ENCODE peak calls at places on chromosomes 6 and 20, in six cellular contexts. S is tibial artery, K is ascending aorta, L is heart left ventricle, T is fibroblast of lung, R is colonic mucosa. F is an unnamed sample.

GRCh38 chr6:170062209-170062903 is 228.5 kb downstream of the DLL1 start:
- DNase-seq in S (peak), K (no peak), L (no peak), T (no peak), R (no peak), F (no peak)

GRCh38 chr20:9147553-9148024 is 78.7 kb downstream of the PLCB4 start:
- DNase-seq in S (no peak), K (no peak), L (no peak), T (peak), R (no peak), F (no peak)

GRCh38 chr20:57918546-57918945 is 208.7 kb upstream of the PMEPA1 start:
- DNase-seq in S (no peak), K (no peak), L (no peak), T (no peak), R (no peak), F (no peak)

GRCh38 chr20:61092199-61092598 is 159.9 kb upstream of the CDH4 start:
- DNase-seq in S (no peak), K (no peak), L (no peak), T (no peak), R (no peak), F (no peak)

GRCh38 chr6:112244428-112244827 is 9.9 kb downstream of the LAMA4 start:
- DNase-seq in S (no peak), K (no peak), L (no peak), T (no peak), R (no peak), F (no peak)

GRCh38 chr6:549901-550300 is 107.0 kb downstream of the HUS1B start:
- DNase-seq in S (no peak), K (no peak), L (no peak), T (no peak), R (no peak), F (no peak)

GRCh38 chr6:169997930-169998218 is 246.5 kb downstream of the ERMARD start:
- DNase-seq in S (no peak), K (no peak), L (no peak), T (no peak), R (no peak), F (no peak)

GRCh38 chr20:61345656-61346055 is 93.6 kb downstream of the CDH4 start:
- DNase-seq in S (no peak), K (no peak), L (no peak), T (no peak), R (no peak), F (no peak)

GRCh38 chr6:105346052-105346451 is 56.8 kb downstream of the PREP start:
- DNase-seq in S (no peak), K (no peak), L (no peak), T (peak), R (no peak), F (no peak)

GRCh38 chr20:36314734-36315544 is 8.8 kb downstream of the DLGAP4 start:
- DNase-seq in S (no peak), K (peak), L (no peak), T (no peak), R (no peak), F (no peak)

GRCh38 chr6:155152211-155153076 is 111.4 kb upstream of the CLDN20 start:
- DNase-seq in S (no peak), K (no peak), L (no peak), T (no peak), R (no peak), F (no peak)

GRCh38 chr20:53903652-53903987 is 166.8 kb downstream of the BCAS1 start:
- DNase-seq in S (no peak), K (no peak), L (no peak), T (no peak), R (no peak), F (no peak)

GRCh38 chr6:158624684-158625682 is 19.6 kb downstream of the DYNLT1 start:
- DNase-seq in S (no peak), K (no peak), L (no peak), T (no peak), R (peak), F (no peak)

GRCh38 chr6:10595731-10596664 is 74.8 kb downstream of the GCNT2 start:
- DNase-seq in S (no peak), K (no peak), L (no peak), T (no peak), R (no peak), F (no peak)

GRCh38 chr6:53794073-53794719 is 609 bp upstream of the LRRC1 start:
- DNase-seq in S (peak), K (peak), L (peak), T (peak), R (peak), F (peak)

GRCh38 chr20:23237166-23237565 is 113.4 kb upstream of the NXT1 start:
- DNase-seq in S (no peak), K (no peak), L (no peak), T (no peak), R (no peak), F (no peak)

GRCh38 chr6:35294308-35294945 is 3.2 kb upstream of the DEF6 start:
- DNase-seq in S (no peak), K (no peak), L (peak), T (peak), R (no peak), F (no peak)

GRCh38 chr20:11712611-11713160 is 205.0 kb upstream of the BTBD3 start:
- DNase-seq in S (no peak), K (no peak), L (no peak), T (no peak), R (no peak), F (no peak)

GRCh38 chr20:63567382-63568169 is 6.5 kb downstream of the HELZ2 start:
- DNase-seq in S (no peak), K (peak), L (peak), T (no peak), R (no peak), F (no peak)

GRCh38 chr20:33791959-33792597 is 19.1 kb upstream of the CHMP4B start:
- DNase-seq in S (no peak), K (no peak), L (no peak), T (peak), R (peak), F (peak)

GRCh38 chr6:110364364-110364763 is 6.2 kb upstream of the METTL24 start:
- DNase-seq in S (no peak), K (no peak), L (no peak), T (no peak), R (no peak), F (no peak)

GRCh38 chr6:4941782-4942672 is 61.8 kb downstream of the RPP40 start:
- DNase-seq in S (no peak), K (no peak), L (peak), T (peak), R (no peak), F (peak)

GRCh38 chr6:159982726-159983506 is 14.0 kb downstream of the IGF2R start:
- DNase-seq in S (no peak), K (no peak), L (no peak), T (peak), R (no peak), F (no peak)

GRCh38 chr6:121896363-121896762 is 460.9 kb downstream of the GJA1 start:
- DNase-seq in S (no peak), K (no peak), L (no peak), T (no peak), R (no peak), F (no peak)

GRCh38 chr6:35691027-35691824 is 2.5 kb upstream of the FKBP5 start:
- DNase-seq in S (peak), K (peak), L (peak), T (peak), R (peak), F (peak)

GRCh38 chr6:132365319-132365907 is 35.9 kb downstream of the MOXD1 start:
- DNase-seq in S (no peak), K (no peak), L (no peak), T (no peak), R (no peak), F (no peak)

GRCh38 chr6:33880104-33880678 is 76.4 kb upstream of the MLN start:
- DNase-seq in S (no peak), K (no peak), L (no peak), T (no peak), R (no peak), F (no peak)
- H3K4me3 ChIP-seq in S (no peak), K (no peak), L (no peak), T (no peak), R (no peak), F (no peak)

GRCh38 chr6:2598867-2599266 is 151.9 kb downstream of the MYLK4 start:
- DNase-seq in S (no peak), K (no peak), L (no peak), T (no peak), R (no peak), F (no peak)
- TF ChIP-seq CTCF in S (no peak), K (no peak), L (no peak), T (no peak), R (no peak), F (no peak)

GRCh38 chr6:145368075-145368474 is 367.2 kb downstream of the EPM2A start:
- DNase-seq in S (no peak), K (no peak), L (peak), T (peak), R (no peak), F (no peak)
- H3K27ac ChIP-seq in S (no peak), K (no peak), L (no peak), T (no peak), R (no peak), F (no peak)

GRCh38 chr20:47360207-47360488 is 3.6 kb upstream of the ZMYND8 start:
- DNase-seq in S (peak), K (peak), L (no peak), T (peak), R (peak), F (peak)
- H3K4me3 ChIP-seq in S (peak), K (no peak), L (peak), T (no peak), R (no peak), F (no peak)

GRCh38 chr6:166862287-166862977 is 93.9 kb downstream of the RNASET2 start:
- DNase-seq in S (no peak), K (no peak), L (no peak), T (no peak), R (no peak), F (no peak)
- TF ChIP-seq CTCF in S (no peak), K (no peak), L (peak), T (no peak), R (no peak), F (no peak)

DNA sequence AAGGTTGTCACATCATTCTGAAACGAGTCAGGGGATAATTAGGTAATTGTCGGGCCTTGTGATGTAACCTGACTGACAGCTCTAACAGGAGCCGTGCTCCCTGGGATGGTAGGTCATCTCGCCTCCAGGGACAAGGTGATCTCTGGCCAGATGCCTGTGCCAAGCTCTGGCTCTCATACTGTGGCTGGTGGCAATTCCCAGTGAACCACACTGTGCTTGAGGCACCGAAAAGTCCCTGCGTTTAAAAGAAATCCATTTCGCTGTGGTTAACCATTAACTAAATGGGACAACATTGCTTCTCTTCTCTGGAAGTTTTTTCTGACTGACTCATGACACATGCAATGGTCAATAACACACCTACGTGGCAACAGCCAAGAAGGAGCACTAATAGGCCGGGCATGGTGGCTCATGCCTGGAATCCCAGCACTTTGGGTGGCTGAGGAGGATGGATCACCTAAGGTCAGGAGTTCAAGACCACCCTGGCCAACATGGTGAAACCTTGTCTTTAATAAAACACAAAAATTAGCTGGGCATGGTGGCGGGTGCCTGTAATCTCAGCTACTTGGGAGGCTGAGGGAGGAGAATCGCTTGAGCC is 669.2 kb downstream of the PRKN start:
- DNase-seq in S (no peak), K (no peak), L (peak), T (no peak), R (peak), F (no peak)
- H3K27ac ChIP-seq in S (no peak), K (no peak), L (no peak), T (no peak), R (no peak), F (no peak)

GRCh38 chr6:33190504-33191107 is 1.7 kb downstream of the COL11A2 start:
- DNase-seq in S (no peak), K (no peak), L (no peak), T (no peak), R (no peak), F (no peak)

GRCh38 chr6:33191383-33192104 is 723 bp downstream of the COL11A2 start:
- DNase-seq in S (no peak), K (no peak), L (no peak), T (no peak), R (no peak), F (no peak)

GRCh38 chr6:33192671-33193602 is 670 bp upstream of the COL11A2 start:
- DNase-seq in S (no peak), K (no peak), L (no peak), T (no peak), R (no peak), F (peak)

GRCh38 chr6:33193619-33194018 is 1.4 kb upstream of the COL11A2 start:
- DNase-seq in S (no peak), K (no peak), L (no peak), T (no peak), R (no peak), F (no peak)

GRCh38 chr6:33192105-33192646 is at the start of gene COL11A2:
- DNase-seq in S (no peak), K (no peak), L (no peak), T (no peak), R (no peak), F (no peak)
- H3K4me3 ChIP-seq in S (peak), K (peak), L (peak), T (peak), R (peak), F (peak)

DNA sequence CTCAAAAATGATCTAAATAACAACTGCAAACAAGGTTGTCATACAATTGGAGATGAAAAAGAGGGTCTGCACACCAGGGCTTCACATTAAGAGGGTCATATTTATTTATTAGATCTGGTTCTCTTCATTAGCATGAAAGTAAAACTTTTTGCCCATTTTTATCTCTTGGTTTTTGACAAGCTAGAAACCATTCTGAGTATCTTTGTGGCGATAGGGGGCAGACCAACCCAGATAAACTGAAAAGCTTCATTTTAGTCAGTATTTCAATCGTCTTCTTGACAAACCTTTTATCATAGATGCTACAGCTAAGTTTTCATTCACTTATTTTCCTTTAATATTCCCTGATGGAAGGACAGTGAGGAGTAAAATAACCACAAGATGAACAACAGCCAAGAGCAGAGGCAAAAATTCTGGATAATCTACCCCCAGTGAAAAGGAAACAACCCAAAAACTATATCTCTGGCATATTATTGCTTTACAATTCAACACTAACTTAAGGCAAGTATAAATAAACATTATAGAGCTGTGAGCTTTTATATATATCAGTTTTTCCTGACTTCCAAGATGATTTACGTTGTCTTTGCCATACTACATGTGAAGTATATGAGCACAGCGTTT is 45.2 kb downstream of the THEMIS start:
- DNase-seq in S (no peak), K (no peak), L (no peak), T (peak), R (no peak), F (no peak)
- TF ChIP-seq CTCF in S (peak), K (peak), L (peak), T (peak), R (peak), F (peak)

GRCh38 chr6:15623282-15624116 is 39.3 kb downstream of the DTNBP1 start:
- DNase-seq in S (no peak), K (no peak), L (no peak), T (peak), R (no peak), F (no peak)
- H3K27ac ChIP-seq in S (no peak), K (no peak), L (peak), T (no peak), R (no peak), F (peak)